ENCODE peak calls at places on chromosome 4, in eight cellular contexts. K is IMR-90, T is AG09319, W is GM12865, O is left ventricle myocardium inferior, J is thyroid gland, Z is suprapubic skin, Q is esophagus squamous epithelium. N is an unnamed sample.

GRCh38 chr4:186079698-186080097 is 10.7 kb downstream of the TLR3 start:
- DNase-seq in Z (no peak), Q (no peak), J (no peak), K (no peak), W (no peak), T (no peak), O (no peak), N (no peak)

GRCh38 chr4:53653484-53654053 is 62.3 kb upstream of the LNX1 start:
- DNase-seq in Z (no peak), W (peak; percentile 62), Q (no peak), T (no peak), K (peak; percentile 5), O (no peak), J (peak; percentile 42), N (no peak)

GRCh38 chr4:141645611-141646340 is 9.4 kb downstream of the IL15 start:
- DNase-seq in O (no peak), W (no peak), Z (no peak), T (no peak), Q (no peak), J (peak; percentile 5), K (peak; percentile 93), N (no peak)

GRCh38 chr4:185424905-185425599 is 712 bp downstream of the UFSP2 start:
- DNase-seq in K (peak; percentile 36), T (peak; percentile 4), W (peak; percentile 38), J (no peak), Q (no peak), O (no peak), Z (no peak), N (no peak)

GRCh38 chr4:140156529-140157171 is 2.7 kb upstream of the MAML3 start:
- DNase-seq in O (no peak), T (no peak), Z (no peak), K (no peak), Q (no peak), W (peak; percentile 52), J (no peak), N (no peak)

GRCh38 chr4:101850698-101851097 is 60.2 kb downstream of the BANK1 start:
- DNase-seq in Q (no peak), J (no peak), K (no peak), T (no peak), W (peak; percentile 25), Z (no peak), O (no peak), N (no peak)

GRCh38 chr4:69546121-69546520 is 50.4 kb upstream of the UGT2B4 start:
- DNase-seq in J (no peak), K (no peak), W (no peak), T (no peak), Q (no peak), Z (no peak), O (no peak), N (no peak)

GRCh38 chr4:108512615-108513505 is 107.5 kb upstream of the RPL34 start:
- DNase-seq in K (peak; percentile 66), T (peak; percentile 16), Q (no peak), J (peak; percentile 66), Z (no peak), W (peak; percentile 47), O (peak; percentile 14), N (no peak)

GRCh38 chr4:1515156-1515555 is 108.9 kb upstream of the NKX1-1 start:
- DNase-seq in J (no peak), T (no peak), O (no peak), W (no peak), Q (no peak), Z (no peak), K (no peak), N (no peak)

GRCh38 chr4:74033721-74034120 is 4.8 kb downstream of the CXCL3 start:
- DNase-seq in J (no peak), W (no peak), Z (no peak), O (no peak), K (peak; percentile 60), T (no peak), Q (no peak), N (no peak)

GRCh38 chr4:113385500-113385899 is 336.0 kb downstream of the ANK2 start:
- DNase-seq in W (no peak), T (no peak), O (no peak), J (no peak), K (no peak), Z (no peak), Q (no peak), N (no peak)

GRCh38 chr4:111988514-111988913 is 156.7 kb upstream of the FAM241A start:
- DNase-seq in Q (no peak), Z (no peak), T (no peak), J (no peak), W (no peak), K (no peak), O (no peak), N (no peak)

GRCh38 chr4:187227907-187228699 is 504.4 kb upstream of the FAT1 start:
- DNase-seq in W (no peak), J (no peak), Z (no peak), O (no peak), Q (no peak), T (no peak), K (peak; percentile 40), N (no peak)

GRCh38 chr4:81688085-81688484 is 216.4 kb upstream of the RASGEF1B start:
- DNase-seq in K (no peak), T (peak; percentile 3), Q (no peak), O (no peak), W (no peak), J (no peak), Z (no peak), N (no peak)

GRCh38 chr4:68372588-68372987 is 22.7 kb upstream of the YTHDC1 start:
- DNase-seq in Q (no peak), T (no peak), Z (no peak), W (no peak), O (no peak), J (no peak), K (peak; percentile 40), N (no peak)

GRCh38 chr4:66572949-66573348 is 902.7 kb upstream of the EPHA5 start:
- DNase-seq in Z (no peak), W (no peak), Q (no peak), T (no peak), J (no peak), K (peak; percentile 43), O (no peak), N (no peak)

GRCh38 chr4:26413595-26413994 is 76.7 kb downstream of the CCKAR start:
- DNase-seq in K (no peak), Z (no peak), T (no peak), O (no peak), J (no peak), Q (no peak), W (no peak), N (no peak)

GRCh38 chr4:173991321-173991720 is 292.1 kb downstream of the FBXO8 start:
- DNase-seq in Z (no peak), Q (no peak), J (no peak), K (no peak), W (no peak), T (no peak), O (no peak), N (no peak)

GRCh38 chr4:173991814-173992213 is 291.7 kb downstream of the FBXO8 start:
- DNase-seq in Z (no peak), K (no peak), Q (no peak), O (no peak), W (no peak), T (no peak), J (no peak), N (no peak)

GRCh38 chr4:173990879-173991231 is 292.6 kb downstream of the FBXO8 start:
- DNase-seq in Q (no peak), K (no peak), Z (no peak), J (peak; percentile 3), T (no peak), W (no peak), O (peak; percentile 76), N (no peak)

DNA sequence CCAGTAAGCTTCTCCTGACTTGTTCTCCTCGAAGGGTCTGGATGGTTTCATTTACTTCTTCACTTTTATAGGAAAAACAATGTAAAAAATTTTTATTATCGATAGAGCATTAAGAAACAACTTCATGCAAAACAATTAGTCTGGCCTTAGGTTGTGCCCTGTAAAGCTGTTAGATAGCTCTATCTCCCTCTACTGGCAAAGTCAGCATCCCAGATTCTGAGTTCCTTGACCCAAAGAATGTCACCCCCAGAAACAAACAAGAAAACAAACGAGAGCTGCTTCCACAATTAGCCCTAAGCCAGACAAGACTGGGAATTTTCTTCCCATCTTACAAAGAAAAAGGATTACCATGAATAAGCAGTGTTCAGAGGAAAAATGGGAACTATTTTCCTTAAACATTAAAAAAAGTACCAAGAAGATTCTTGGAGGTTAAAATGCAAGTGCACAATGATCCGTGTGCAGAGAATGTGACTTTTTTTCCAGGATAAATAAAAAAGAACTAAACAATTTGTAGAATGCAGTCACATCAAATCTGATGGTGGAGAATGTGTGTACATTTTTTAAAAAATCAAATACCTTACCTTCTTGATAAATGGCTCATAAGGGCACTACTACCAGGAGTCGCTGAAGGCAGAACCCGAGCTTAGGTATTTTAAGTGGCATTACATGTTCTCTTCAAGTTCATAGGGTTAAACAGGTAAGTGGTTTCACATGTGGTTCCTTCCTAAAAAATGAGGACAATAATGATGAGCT is 293.2 kb downstream of the FBXO8 start:
- DNase-seq in O (no peak), W (peak; percentile 21), Z (no peak), T (no peak), J (no peak), K (peak; percentile 46), Q (no peak), N (no peak)
- TF ChIP-seq CTCF in O (peak; percentile 66), W (peak; percentile 24), Z (peak; percentile 10), T (peak; percentile 48), J (no peak), K (peak; percentile 56), Q (no peak), N (peak; percentile 74)

GRCh38 chr4:156695163-156695562 is 276.4 kb downstream of the PDGFC start:
- DNase-seq in Z (no peak), O (no peak), T (no peak), J (no peak), Q (no peak), K (no peak), W (no peak), N (no peak)
- TF ChIP-seq CTCF in Z (no peak), O (no peak), T (no peak), J (no peak), Q (no peak), K (no peak), W (no peak), N (no peak)

DNA sequence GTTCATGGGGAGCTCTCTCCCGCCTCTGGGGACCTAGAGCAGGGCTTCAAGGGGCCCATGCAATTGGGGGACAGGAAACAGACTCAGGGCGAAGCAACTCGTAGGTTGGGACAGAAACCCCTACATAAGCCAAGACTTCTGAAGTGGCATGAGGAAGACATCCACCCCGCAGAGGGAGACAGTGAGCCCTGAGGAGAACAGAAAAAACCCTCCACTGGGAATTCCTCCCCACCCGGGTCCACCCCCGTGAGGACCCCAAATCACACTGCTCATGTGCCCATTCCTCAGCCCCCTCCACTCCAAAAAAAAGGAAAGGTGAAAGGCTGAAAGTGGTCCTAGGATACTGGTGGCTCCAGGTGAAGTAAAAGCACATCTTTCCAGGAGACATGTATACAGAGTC is 74.0 kb downstream of the CPZ start:
- DNase-seq in W (no peak), O (no peak), K (no peak), J (no peak), Q (no peak), T (no peak), Z (no peak), N (peak; percentile 39)
- TF ChIP-seq CTCF in W (no peak), O (no peak), K (no peak), J (no peak), Q (no peak), T (no peak), Z (no peak), N (no peak)

DNA sequence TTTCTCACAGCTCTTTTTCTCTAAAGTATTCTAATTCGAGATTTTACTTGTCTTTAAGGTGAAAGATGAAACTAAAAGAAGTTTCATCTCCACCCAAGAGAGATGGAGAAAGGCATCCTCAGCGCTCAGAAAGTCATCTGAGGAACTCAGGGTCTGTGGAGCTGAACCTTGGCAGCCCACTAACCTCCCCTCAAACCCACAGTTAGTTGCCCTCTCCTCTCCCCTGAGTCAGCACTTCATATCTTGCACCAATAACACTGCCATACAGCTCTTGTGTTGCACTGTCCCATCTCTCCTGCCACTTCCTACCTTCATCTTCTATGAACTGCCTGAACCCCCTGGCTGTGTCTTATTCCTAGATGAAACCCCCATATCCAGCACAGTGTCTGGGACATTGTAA is 184.8 kb downstream of the RAB28 start:
- DNase-seq in K (no peak), W (no peak), J (no peak), O (no peak), Z (no peak), Q (no peak), T (no peak), N (no peak)
- TF ChIP-seq CTCF in K (no peak), W (no peak), J (no peak), O (no peak), Z (no peak), Q (no peak), T (no peak), N (no peak)

N was measured in chondrocyte.